ENCODE peak calls at places on chromosomes 1 and 21, in five cellular contexts. P is cardiac fibroblast, A is PC-9, M is neural progenitor cell, E is HFF-Myc. J is an unnamed sample.

GRCh38 chr1:17586172-17586963 is 46.9 kb downstream of the ARHGEF10L start:
- DNase-seq in P (peak), A (no peak), M (no peak), E (peak), J (peak)

GRCh38 chr1:15406911-15407559 is 2.7 kb upstream of the EFHD2 start:
- DNase-seq in P (peak), A (no peak), M (no peak), E (no peak), J (peak)

GRCh38 chr21:17819878-17820232 is 699 bp upstream of the C21orf91 start:
- DNase-seq in P (no peak), A (no peak), M (no peak), E (peak), J (no peak)

GRCh38 chr1:168312718-168313604 is 32.3 kb downstream of the TBX19 start:
- DNase-seq in P (no peak), A (no peak), M (no peak), E (no peak), J (no peak)

GRCh38 chr1:222887127-222887461 is 72.3 kb downstream of the DISP1 start:
- DNase-seq in P (no peak), A (no peak), M (no peak), E (no peak), J (no peak)

GRCh38 chr1:92184632-92185031 is 33.1 kb upstream of the C1orf146 start:
- DNase-seq in P (peak), A (peak), M (no peak), E (no peak), J (no peak)

GRCh38 chr1:161198206-161198876 is 513 bp downstream of the ADAMTS4 start:
- DNase-seq in P (peak), A (peak), M (peak), E (no peak), J (no peak)

GRCh38 chr1:107545056-107545597 is 404.3 kb downstream of the NTNG1 start:
- DNase-seq in P (no peak), A (no peak), M (no peak), E (no peak), J (no peak)

GRCh38 chr1:150528196-150528595 is 12.6 kb downstream of the FALEC start:
- DNase-seq in P (peak), A (no peak), M (no peak), E (no peak), J (no peak)

GRCh38 chr1:183807549-183808168 is 2.7 kb downstream of the RGL1 start:
- DNase-seq in P (no peak), A (no peak), M (no peak), E (peak), J (no peak)

GRCh38 chr1:227898502-227899140 is 49.1 kb downstream of the WNT9A start:
- DNase-seq in P (no peak), A (no peak), M (no peak), E (no peak), J (no peak)

GRCh38 chr21:36691539-36692124 is 7.3 kb upstream of the SIM2 start:
- DNase-seq in P (no peak), A (no peak), M (peak), E (no peak), J (no peak)

GRCh38 chr1:61183471-61184034 is 101.2 kb downstream of the NFIA start:
- DNase-seq in P (peak), A (no peak), M (no peak), E (no peak), J (no peak)

GRCh38 chr1:27527223-27527856 is 37.4 kb upstream of the WASF2 start:
- DNase-seq in P (peak), A (no peak), M (peak), E (no peak), J (no peak)

GRCh38 chr1:27527857-27528700 is 38.1 kb upstream of the WASF2 start:
- DNase-seq in P (no peak), A (peak), M (peak), E (no peak), J (no peak)

GRCh38 chr1:27526569-27527222 is 36.7 kb upstream of the WASF2 start:
- DNase-seq in P (peak), A (no peak), M (no peak), E (no peak), J (no peak)

GRCh38 chr1:27523666-27524020 is 33.7 kb upstream of the WASF2 start:
- DNase-seq in P (no peak), A (no peak), M (no peak), E (no peak), J (no peak)

DNA sequence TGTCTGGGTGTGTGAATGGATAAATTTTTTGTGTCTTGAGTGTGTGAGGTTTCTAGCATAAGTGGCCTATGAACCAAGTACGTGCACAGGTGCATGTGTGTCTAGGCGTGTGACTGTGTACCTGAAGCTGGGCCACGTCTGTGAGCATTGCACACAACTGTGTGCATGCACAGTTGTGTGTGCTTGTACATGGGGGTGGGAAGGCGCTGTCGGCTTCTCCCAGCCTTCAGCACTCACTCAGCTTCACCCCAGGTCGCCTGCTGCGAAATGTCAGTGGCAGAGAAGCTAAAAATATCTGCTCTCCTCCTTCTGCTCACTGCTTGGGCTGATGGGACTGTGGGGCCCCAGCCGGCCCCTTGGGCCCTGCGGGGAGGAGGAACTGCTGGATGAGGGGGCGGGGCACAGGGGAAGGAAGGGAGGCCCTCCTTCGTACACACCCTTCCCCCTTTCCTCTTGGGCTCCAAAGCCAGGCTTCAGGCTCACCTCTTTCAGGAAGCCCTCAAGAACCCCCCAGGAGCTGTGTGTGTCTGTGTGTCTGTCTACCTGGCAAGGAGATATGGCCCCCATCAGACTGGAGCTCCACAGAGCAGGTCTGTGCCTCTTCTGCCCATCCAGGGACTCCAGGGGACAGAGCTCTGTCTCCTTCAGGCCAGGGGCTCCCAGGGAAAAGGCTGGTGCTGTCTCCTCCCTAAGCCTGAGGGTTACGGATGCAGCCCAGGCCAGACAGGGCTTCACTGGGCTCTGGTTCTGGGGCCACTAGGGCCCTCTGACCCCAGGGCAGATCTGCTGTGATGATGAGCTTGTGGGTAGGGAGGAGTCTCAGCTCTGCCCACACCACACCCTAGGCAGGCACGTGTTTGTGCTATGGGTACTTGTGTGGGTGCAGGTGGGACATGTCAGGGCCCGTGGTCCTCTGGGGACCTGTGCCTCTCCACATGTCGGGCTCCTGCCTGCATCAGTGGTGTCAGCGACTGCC is 35.6 kb upstream of the WASF2 start:
- DNase-seq in P (peak), A (peak), M (peak), E (no peak), J (no peak)
- H3K4me3 ChIP-seq in P (no peak), A (no peak), M (peak), E (peak), J (peak)

DNA sequence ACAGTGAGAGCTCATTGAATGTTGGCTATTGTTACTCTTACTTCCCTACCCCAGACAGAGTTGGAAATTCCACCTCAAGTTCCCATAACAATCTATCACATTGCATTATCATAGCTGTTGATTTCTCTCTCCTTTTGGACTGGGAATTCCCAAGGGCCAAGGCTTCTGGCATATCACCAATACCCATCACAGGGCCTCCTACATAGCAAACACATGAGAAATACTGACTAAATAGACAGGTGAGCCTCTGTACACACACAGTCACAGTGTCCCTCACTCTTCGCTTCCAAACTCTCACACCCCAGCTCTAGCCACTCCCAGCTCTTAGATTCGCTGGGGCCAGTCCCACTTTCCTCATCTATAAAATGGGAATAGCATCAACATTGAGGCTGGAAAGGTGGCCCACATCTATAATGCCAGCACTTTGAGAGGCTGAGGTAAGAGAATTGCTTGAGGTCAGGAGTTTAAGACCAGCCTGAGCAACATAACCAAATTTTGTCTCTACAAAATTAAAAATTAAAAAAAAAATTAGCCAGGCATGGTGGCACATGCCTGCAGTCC is 6.4 kb downstream of the PTAFR start:
- DNase-seq in P (no peak), A (no peak), M (no peak), E (no peak), J (no peak)
- TF ChIP-seq CTCF in P (no peak), A (no peak), M (no peak), E (no peak), J (no peak)

GRCh38 chr1:33338495-33339211 is 17.8 kb upstream of the A3GALT2 start:
- DNase-seq in P (peak), A (no peak), M (peak), E (no peak), J (peak)
- H3K4me3 ChIP-seq in P (no peak), A (no peak), M (peak), E (no peak), J (peak)

GRCh38 chr1:112619518-112620458 is at the start of gene CAPZA1:
- DNase-seq in P (peak), A (peak), M (peak), E (peak), J (peak)
- TF ChIP-seq CTCF in P (no peak), A (no peak), M (no peak), E (no peak), J (no peak)

DNA sequence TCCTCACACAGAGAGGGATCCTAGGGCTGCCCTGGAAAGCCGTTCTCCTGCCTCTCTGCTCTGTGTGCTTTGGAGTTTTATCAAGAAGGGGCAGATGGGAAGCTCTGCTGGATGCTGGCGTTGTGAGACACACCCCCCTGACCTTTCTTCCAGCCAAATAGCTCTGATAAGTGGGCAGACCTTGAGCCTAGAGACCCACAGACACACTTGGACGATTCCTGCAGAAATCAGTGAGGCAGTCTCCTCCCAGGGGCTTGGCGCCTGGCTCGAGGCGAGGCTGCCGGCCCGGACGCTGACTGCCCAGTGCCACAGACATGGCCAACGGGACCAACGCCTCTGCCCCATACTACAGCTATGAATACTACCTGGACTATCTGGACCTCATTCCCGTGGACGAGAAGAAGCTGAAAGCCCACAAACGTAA is at the start of gene MRAP:
- DNase-seq in P (peak), A (no peak), M (no peak), E (no peak), J (no peak)
- H3K4me3 ChIP-seq in P (no peak), A (no peak), M (no peak), E (no peak), J (no peak)

GRCh38 chr1:230425252-230426061 is 675 bp downstream of the PGBD5 start:
- DNase-seq in P (no peak), A (no peak), M (peak), E (no peak), J (no peak)

GRCh38 chr1:230427981-230428380 is 1.8 kb upstream of the PGBD5 start:
- DNase-seq in P (no peak), A (no peak), M (peak), E (no peak), J (no peak)

GRCh38 chr1:230424440-230425251 is 1.5 kb downstream of the PGBD5 start:
- DNase-seq in P (no peak), A (no peak), M (peak), E (no peak), J (no peak)

GRCh38 chr1:230427477-230427876 is 1.3 kb upstream of the PGBD5 start:
- DNase-seq in P (no peak), A (no peak), M (no peak), E (no peak), J (no peak)

DNA sequence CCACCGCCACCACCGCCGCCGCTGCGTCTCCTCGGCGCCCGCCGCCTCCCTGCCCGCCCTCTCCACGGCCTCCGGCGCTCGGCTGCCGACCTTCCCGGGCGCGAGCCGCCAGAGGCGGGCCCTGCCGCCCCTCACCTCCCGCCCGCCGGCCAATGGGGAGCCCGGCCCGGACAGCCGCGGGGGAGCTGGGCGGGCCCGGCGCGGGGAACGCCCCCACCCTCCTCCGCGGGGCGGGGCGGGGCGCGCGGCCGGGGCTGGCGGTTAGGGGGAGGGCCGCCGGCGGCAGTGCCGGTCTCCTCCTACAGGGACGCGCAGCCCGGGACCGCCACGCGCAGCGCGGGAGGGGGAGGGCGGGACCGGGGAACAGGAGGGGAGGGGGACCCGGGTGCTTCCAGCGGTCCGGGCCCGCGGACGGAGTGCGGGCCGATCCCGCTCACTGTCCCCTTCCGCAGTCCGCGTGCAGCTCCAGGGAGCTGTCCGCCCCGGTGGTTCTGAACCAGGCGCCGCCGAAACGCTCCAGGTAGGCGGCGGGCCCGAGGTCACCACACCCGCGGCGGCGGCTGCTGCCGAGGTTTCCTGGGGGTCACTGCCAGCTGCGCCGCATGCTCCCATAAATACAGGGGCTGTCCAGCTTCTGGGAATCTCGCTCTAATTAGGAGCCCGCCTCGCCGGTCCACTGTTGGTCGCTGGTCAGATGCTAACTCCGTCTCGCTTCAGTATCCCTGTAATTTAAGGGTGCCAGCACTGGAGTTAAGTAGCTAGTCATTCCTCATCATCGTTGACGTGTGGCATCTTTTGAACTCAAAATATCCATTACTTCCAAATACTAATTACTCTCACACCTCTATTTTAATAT is at the start of gene PGBD5:
- DNase-seq in P (peak), A (peak), M (peak), E (no peak), J (peak)
- TF ChIP-seq CTCF in P (no peak), A (no peak), M (no peak), E (no peak), J (no peak)

DNA sequence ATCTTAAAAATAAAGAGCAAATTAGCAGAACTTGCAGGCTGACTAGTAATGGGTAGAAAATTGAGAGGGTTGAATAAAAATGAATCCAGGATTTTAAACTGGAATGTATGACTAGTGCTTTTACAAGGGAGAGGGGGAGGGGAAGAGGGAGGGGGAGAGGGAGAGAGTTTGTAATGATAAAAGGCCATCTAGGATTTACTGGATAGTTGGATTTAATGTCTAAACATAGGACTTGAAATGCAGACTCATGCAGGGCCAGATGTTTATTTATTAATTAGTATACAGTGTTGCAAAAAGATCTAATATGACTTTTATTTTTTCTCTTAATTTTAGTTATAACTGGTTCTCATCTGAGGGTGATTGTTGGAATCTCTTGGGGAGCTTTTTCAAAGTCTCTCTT is 4.3 kb downstream of the ZNF326 start:
- DNase-seq in P (no peak), A (no peak), M (no peak), E (no peak), J (no peak)
- H3K4me3 ChIP-seq in P (no peak), A (no peak), M (peak), E (no peak), J (peak)

DNA sequence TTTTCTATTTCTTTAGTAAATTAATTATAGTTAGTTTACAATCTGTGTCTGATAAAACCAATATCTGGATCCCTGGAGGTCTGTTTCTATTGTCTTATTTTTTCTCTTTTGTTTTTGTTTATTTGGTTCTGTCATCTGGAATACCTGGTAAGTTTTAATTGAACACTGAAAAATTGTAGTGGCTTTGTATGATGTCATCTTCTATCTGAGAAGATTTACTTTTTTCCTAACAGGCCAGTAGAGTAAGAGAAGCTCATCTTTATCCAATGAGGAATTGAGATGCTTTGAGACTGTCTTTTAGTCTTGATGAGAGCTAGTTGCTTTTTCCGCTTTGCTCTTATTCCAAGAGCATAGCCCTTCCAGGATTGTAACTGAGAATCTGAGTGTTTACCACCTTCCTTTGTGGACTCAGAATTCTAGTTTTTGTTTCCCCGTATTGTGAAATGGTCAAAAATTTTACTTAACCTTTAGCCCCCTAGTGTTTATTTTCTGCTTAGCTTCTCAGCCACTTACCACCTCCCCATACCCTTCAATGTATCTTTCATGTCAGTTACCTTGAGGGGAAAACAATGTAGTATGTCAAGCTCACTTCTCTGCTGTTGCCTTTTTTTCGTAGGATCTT is 25.0 kb downstream of the PTGFRN start:
- DNase-seq in P (peak), A (no peak), M (no peak), E (no peak), J (no peak)
- TF ChIP-seq CTCF in P (peak), A (peak), M (peak), E (peak), J (peak)

GRCh38 chr21:33051925-33052324 is 18.0 kb upstream of the OLIG1 start:
- DNase-seq in P (no peak), A (no peak), M (no peak), E (no peak), J (no peak)
- H3K4me3 ChIP-seq in P (no peak), A (no peak), M (no peak), E (no peak), J (no peak)

GRCh38 chr1:18597159-18598042 is 33.2 kb upstream of the PAX7 start:
- DNase-seq in P (peak), A (peak), M (peak), E (no peak), J (no peak)
- TF ChIP-seq CTCF in P (peak), A (peak), M (peak), E (peak), J (peak)

J was measured in retinal pigment epithelial cell.